ENCODE peak calls at places on chromosomes 5 and 9, in seven cellular contexts. A, V, F, Q, E, I and G are unnamed samples.

GRCh38 chr5:4563400-4563799 is 576.7 kb upstream of the ADAMTS16 start:
- DNase-seq in V (no peak), Q (no peak), A (no peak), I (no peak), E (no peak), F (no peak), G (no peak)

GRCh38 chr5:95238560-95239325 is 46.2 kb downstream of the MCTP1 start:
- DNase-seq in F (no peak), E (no peak), I (no peak), V (no peak), A (no peak), Q (peak), G (no peak)

GRCh38 chr9:92590386-92590785 is 54.6 kb upstream of the ECM2 start:
- DNase-seq in E (peak), I (peak), V (no peak), Q (no peak), A (no peak), F (peak), G (no peak)

GRCh38 chr5:138149530-138149929 is 10.3 kb upstream of the NME5 start:
- DNase-seq in E (no peak), F (no peak), A (no peak), V (no peak), I (no peak), Q (no peak), G (no peak)

GRCh38 chr9:1320667-1321195 is 270.6 kb downstream of the DMRT2 start:
- DNase-seq in I (no peak), Q (no peak), V (no peak), E (no peak), F (no peak), A (no peak), G (no peak)

GRCh38 chr9:31243386-31243785 is 1141.1 kb upstream of the ACO1 start:
- DNase-seq in Q (no peak), I (no peak), A (no peak), E (no peak), V (no peak), F (no peak), G (no peak)

GRCh38 chr9:137370865-137371520 is 52.0 kb downstream of the EXD3 start:
- DNase-seq in I (peak), Q (no peak), V (no peak), F (no peak), A (no peak), E (peak), G (no peak)

GRCh38 chr9:135978650-135979461 is 17.7 kb upstream of the UBAC1 start:
- DNase-seq in E (no peak), A (no peak), Q (no peak), F (no peak), V (peak), I (no peak), G (no peak)

GRCh38 chr5:17218353-17219005 is 1.0 kb downstream of the BASP1 start:
- DNase-seq in Q (no peak), F (peak), V (no peak), E (peak), A (peak), I (no peak), G (no peak)

GRCh38 chr9:130555968-130556367 is 23.4 kb upstream of the FUBP3 start:
- DNase-seq in F (no peak), I (no peak), V (no peak), A (no peak), E (no peak), Q (no peak), G (no peak)

GRCh38 chr5:143073761-143074160 is 303.6 kb downstream of the ARHGAP26 start:
- DNase-seq in I (no peak), Q (no peak), E (no peak), A (no peak), F (no peak), V (no peak), G (no peak)

GRCh38 chr5:132100672-132101261 is 27.2 kb downstream of the CSF2 start:
- DNase-seq in V (no peak), F (no peak), A (no peak), E (no peak), Q (peak), I (no peak), G (no peak)

GRCh38 chr9:129597355-129598088 is 23.4 kb downstream of the C9orf50 start:
- DNase-seq in E (peak), F (peak), I (peak), Q (peak), V (peak), A (peak), G (no peak)

GRCh38 chr5:56816546-56817081 is 1.3 kb downstream of the MAP3K1 start:
- DNase-seq in V (peak), I (peak), F (peak), A (peak), E (peak), Q (peak), G (no peak)

GRCh38 chr9:129074106-129074505 is 6.8 kb upstream of the DOLPP1 start:
- DNase-seq in V (no peak), A (no peak), E (no peak), Q (no peak), I (no peak), F (no peak), G (no peak)

GRCh38 chr9:96218821-96219614 is 83.0 kb downstream of the HSD17B3 start:
- DNase-seq in V (no peak), E (no peak), F (no peak), A (no peak), Q (peak), I (peak), G (no peak)

GRCh38 chr9:125659954-125660353 is 47.1 kb downstream of the MAPKAP1 start:
- DNase-seq in Q (no peak), I (no peak), E (no peak), A (no peak), V (no peak), F (no peak), G (no peak)

GRCh38 chr5:172106511-172107356 is 81.3 kb downstream of the STK10 start:
- DNase-seq in E (no peak), Q (peak), I (peak), V (peak), A (peak), F (no peak), G (no peak)

GRCh38 chr9:72826954-72827953 is 125.6 kb downstream of the ALDH1A1 start:
- DNase-seq in A (no peak), I (no peak), F (no peak), Q (peak), V (no peak), E (no peak), G (no peak)

GRCh38 chr5:171782332-171782966 is 3.2 kb upstream of the SMIM23 start:
- DNase-seq in F (no peak), I (no peak), E (no peak), V (no peak), A (no peak), Q (no peak), G (no peak)

GRCh38 chr5:59562756-59563389 is 330.7 kb downstream of the PDE4D start:
- DNase-seq in A (peak), Q (peak), I (no peak), F (no peak), E (no peak), V (peak), G (no peak)

GRCh38 chr9:88388203-88388885 is at the start of gene SPIN1:
- DNase-seq in E (peak), I (peak), A (peak), V (peak), F (peak), Q (peak), G (no peak)

GRCh38 chr9:129208191-129209091 is 30.4 kb upstream of the IER5L start:
- DNase-seq in V (peak), Q (peak), F (no peak), I (no peak), E (no peak), A (no peak), G (no peak)

GRCh38 chr5:1054799-1055775 is 46.5 kb downstream of the NKD2 start:
- DNase-seq in Q (no peak), I (no peak), F (no peak), A (no peak), E (no peak), V (no peak), G (no peak)

GRCh38 chr9:125759812-125760134 is 12.6 kb downstream of the PBX3 start:
- DNase-seq in E (no peak), Q (no peak), V (no peak), I (no peak), F (no peak), A (no peak), G (no peak)

GRCh38 chr5:177416334-177416733 is 7.0 kb upstream of the F12 start:
- DNase-seq in Q (peak), A (peak), V (no peak), I (no peak), E (peak), F (no peak), G (no peak)

GRCh38 chr9:130794923-130795495 is 40.0 kb upstream of the ABL1 start:
- DNase-seq in A (no peak), V (no peak), I (no peak), Q (no peak), F (no peak), E (no peak), G (no peak)

GRCh38 chr5:174719211-174719610 is 5.2 kb upstream of the MSX2 start:
- DNase-seq in E (no peak), Q (no peak), A (no peak), F (no peak), V (no peak), I (no peak), G (no peak)

GRCh38 chr5:15763754-15764153 is 263.8 kb downstream of the FBXL7 start:
- DNase-seq in E (no peak), Q (no peak), I (no peak), V (no peak), A (no peak), F (no peak), G (no peak)

GRCh38 chr9:91245432-91246313 is 116.0 kb downstream of the AUH start:
- DNase-seq in F (no peak), E (no peak), Q (peak), A (no peak), V (no peak), I (no peak), G (no peak)

GRCh38 chr5:75340714-75341478 is 3.9 kb downstream of the HMGCR start:
- DNase-seq in A (no peak), I (no peak), E (no peak), Q (no peak), V (no peak), F (no peak), G (peak)

GRCh38 chr5:76269259-76269958 is 133.7 kb upstream of the IQGAP2 start:
- DNase-seq in V (no peak), I (no peak), F (no peak), Q (no peak), A (no peak), E (no peak), G (no peak)

GRCh38 chr5:148372331-148372730 is 11.4 kb upstream of the FBXO38 start:
- DNase-seq in A (no peak), E (no peak), Q (no peak), V (no peak), I (no peak), F (no peak), G (peak)

GRCh38 chr9:127971357-127972315 is 9.2 kb downstream of the EEIG1 start:
- DNase-seq in V (peak), A (peak), F (peak), I (peak), Q (no peak), E (peak), G (no peak)

GRCh38 chr5:60507687-60508086 is 192.3 kb downstream of the DEPDC1B start:
- DNase-seq in I (no peak), A (no peak), F (no peak), E (no peak), V (no peak), Q (no peak), G (no peak)

DNA sequence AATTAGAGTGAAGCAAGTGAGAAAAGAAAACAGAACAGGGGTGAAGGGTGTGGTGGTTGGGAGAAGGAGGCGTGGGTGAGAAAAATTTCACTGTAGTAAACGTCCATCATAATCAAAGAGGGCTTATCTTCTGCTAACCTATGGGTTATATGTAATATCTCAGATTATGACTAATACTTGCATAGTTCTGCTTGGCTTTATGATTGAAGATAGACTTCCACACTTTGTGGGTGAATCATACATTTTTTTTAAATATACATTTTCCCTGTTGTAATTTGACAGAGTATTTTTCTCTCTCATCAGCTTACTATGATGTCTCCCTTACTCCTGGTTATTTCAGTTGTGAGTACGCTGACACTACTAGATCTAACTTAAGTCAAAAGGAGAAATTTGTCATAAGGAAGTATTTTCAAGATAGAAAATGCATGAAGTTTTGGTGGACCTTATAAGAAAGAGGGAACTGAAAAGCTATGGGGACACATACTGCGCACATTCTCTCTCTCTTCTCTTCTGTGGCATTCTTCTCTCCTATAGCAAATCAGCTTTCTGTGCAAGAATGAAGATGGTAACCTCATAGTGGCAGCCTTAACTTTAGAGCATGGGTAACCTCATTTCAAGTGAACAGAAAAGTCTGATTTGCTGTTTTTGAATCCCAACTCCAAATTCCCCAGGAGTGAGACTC is 4.9 kb upstream of the JAK2 start:
- DNase-seq in F (no peak), I (no peak), E (no peak), Q (peak), A (no peak), V (no peak), G (no peak)
- H3K27ac ChIP-seq in F (no peak), I (no peak), E (no peak), Q (no peak), A (no peak), V (no peak), G (no peak)

DNA sequence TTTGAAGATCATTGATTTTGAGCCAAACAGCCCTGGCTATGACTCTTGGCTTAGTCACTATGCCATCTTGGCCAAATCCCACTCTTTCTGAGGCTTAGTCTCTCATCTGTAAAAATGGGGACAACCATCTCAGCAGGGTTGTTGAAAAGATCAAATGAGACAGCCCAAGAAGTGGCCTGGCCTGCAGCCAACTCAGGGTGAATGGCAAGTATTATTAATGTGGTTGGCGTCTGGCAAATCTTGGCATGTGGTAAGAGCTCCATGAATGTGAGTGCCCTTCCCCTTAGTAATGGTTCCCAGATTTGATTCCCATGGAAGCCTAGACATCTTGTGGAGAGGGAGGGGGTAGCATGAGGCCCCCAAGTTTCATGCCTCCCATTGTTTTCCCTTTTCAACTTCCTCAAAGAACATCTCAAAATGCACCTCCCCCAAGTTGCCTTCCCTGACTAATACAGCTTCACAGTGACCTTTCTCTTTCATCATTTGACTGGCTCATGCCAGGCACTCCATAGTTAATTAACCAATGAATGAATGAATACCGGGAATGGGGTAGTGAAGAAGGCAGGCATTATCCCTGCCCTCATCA is 11.8 kb upstream of the TGFBI start:
- DNase-seq in E (peak), F (no peak), Q (no peak), V (no peak), I (peak), A (no peak), G (peak)
- H3K27ac ChIP-seq in E (peak), F (no peak), Q (peak), V (no peak), I (peak), A (no peak), G (peak)

DNA sequence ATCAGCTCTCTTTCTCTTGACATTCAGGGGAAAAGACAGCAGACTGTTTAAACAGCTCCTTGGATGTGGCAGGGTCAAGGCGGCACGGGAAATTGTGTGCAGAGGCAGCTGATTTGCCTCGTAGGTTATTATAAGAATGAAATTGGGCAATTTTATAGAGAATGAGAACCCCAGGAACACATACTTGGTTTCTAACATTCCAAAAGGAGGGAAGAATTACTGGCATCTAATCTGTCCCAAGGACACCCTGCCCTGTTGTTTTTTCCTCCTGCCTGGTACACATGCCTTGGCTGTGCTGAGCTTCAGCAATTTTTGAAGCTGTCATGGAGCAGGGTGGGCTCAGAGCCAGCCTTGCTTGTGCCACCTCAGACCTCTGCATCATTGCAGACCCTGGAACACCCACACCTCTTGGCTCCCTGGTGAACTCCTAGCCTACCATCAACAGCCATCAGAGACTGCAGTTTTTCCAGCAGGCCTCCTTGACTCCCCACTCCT is 143.6 kb downstream of the BOD1 start:
- DNase-seq in V (no peak), F (no peak), E (no peak), Q (no peak), I (no peak), A (no peak), G (no peak)
- H3K27ac ChIP-seq in V (no peak), F (peak), E (peak), Q (peak), I (peak), A (peak), G (peak)

GRCh38 chr5:160310140-160310909 is 2.0 kb downstream of the CCNJL start:
- DNase-seq in V (no peak), F (no peak), I (no peak), A (no peak), E (no peak), Q (no peak), G (no peak)
- H3K27ac ChIP-seq in V (no peak), F (no peak), I (no peak), A (no peak), E (no peak), Q (no peak), G (no peak)

GRCh38 chr9:28155067-28155466 is 581.8 kb upstream of the C9orf72 start:
- DNase-seq in A (no peak), V (no peak), F (no peak), I (no peak), E (no peak), Q (no peak), G (no peak)
- H3K27ac ChIP-seq in A (no peak), V (no peak), F (no peak), I (no peak), E (no peak), Q (no peak), G (no peak)

DNA sequence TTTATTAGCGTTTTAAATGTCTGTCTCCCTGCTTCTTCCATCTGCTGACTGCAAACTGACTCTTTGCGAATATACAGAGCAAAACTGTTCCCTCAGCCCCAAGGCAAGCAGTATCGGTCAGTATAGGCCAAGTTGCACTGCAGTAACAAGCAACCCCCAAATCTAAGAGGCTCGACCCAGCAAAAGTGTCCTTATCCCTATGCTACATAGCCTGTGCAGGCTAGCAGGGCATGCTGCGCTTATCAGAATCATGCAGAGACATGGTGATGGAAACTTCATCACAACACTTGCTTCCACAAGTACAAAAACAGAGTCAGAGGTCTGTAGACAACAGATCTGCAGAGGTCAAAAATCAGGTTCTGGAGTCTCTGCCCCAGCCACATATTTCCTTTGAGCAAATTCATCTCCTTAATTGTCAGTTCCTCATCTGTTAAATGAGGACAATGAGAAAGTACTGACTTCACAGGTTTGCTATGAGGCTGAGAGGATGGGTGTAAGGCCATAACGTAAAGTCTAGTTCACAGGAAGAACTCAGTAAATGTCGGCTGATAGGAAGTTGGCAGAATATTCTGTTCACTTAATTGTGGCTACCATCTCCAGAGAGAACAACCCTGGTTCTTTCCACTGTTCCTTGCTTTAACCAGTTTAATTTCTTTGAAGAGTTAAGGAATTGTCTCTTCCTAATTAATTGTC is 9.6 kb upstream of the IL17B start:
- DNase-seq in E (no peak), I (peak), A (no peak), V (no peak), F (no peak), Q (no peak), G (no peak)
- H3K27ac ChIP-seq in E (peak), I (peak), A (no peak), V (no peak), F (peak), Q (peak), G (no peak)

DNA sequence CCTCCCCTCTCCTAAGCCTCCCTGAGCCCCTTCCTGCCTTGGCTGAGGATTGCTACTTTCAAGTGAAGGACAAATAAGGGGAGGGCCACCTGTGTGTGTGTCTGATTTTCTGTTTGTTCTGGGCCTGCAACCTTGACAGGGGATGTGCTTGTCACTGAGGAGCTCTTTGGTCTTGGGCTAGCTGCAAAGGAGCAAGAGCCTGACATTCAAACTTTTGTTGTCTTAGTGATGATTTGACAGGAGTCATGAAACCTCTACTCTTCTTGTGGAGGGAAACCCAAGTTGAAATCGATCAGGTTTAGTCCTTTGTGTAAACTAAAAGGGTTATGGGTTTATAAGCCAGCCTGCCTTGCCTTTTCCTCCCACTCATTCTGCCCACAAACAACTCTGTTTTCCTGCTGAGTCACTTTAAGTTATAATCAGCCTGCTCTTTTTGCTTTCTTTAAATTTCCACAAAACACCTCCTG is 16.9 kb downstream of the CLTA start:
- DNase-seq in E (no peak), I (no peak), F (no peak), A (no peak), V (no peak), Q (no peak), G (no peak)
- H3K27ac ChIP-seq in E (peak), I (no peak), F (peak), A (no peak), V (peak), Q (no peak), G (no peak)

DNA sequence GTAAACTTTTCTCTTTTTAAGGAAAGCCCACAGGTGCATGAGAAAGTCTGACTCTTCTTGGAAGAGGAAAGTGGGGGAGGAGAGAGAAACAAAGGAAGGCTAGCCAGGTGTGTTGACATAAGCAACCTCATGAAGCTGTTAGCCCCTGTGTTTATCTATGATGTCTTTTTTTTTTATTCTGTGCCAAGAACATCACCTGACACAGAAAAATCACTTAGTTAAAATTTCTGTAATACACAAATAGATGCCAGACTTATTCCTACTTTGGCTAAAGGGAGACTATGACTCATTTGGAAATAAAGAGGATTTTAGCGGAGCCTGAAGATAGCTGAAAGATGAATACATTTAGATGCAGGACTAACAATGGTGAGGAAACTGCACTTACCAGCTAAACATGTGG is 58.3 kb downstream of the BAAT start:
- DNase-seq in I (no peak), A (no peak), V (no peak), E (no peak), F (no peak), Q (no peak), G (peak)
- H3K27ac ChIP-seq in I (no peak), A (peak), V (no peak), E (no peak), F (no peak), Q (no peak), G (no peak)